ENCODE peak calls at places on chromosomes 2 and 18, in nine cellular contexts. G, R, Q, U, A, V, S, H and N are unnamed samples.

GRCh38 chr2:119201815-119202214 is 21.8 kb upstream of the STEAP3 start:
- DNase-seq in R (no peak), G (no peak), V (no peak), A (no peak), U (no peak), Q (no peak), H (no peak), S (no peak), N (no peak)

GRCh38 chr2:125167820-125168219 is 1142.7 kb downstream of the CNTNAP5 start:
- DNase-seq in G (no peak), V (no peak), A (peak; percentile 43), H (no peak), U (no peak), R (no peak), S (no peak), Q (peak; percentile 89), N (no peak)

GRCh38 chr18:55219823-55220222 is 260.6 kb upstream of the CCDC68 start:
- DNase-seq in A (no peak), H (no peak), R (no peak), V (no peak), G (no peak), Q (no peak), S (no peak), U (no peak), N (no peak)

GRCh38 chr18:64234336-64234735 is 85.4 kb upstream of the LINC00305 start:
- DNase-seq in U (no peak), S (no peak), V (no peak), A (no peak), R (no peak), G (no peak), Q (no peak), H (no peak), N (no peak)

GRCh38 chr2:217058791-217059755 is 199.2 kb upstream of the TNP1 start:
- DNase-seq in G (no peak), A (no peak), U (no peak), V (no peak), S (no peak), Q (no peak), R (no peak), H (no peak), N (no peak)

GRCh38 chr2:201357216-201357615 is at the start of gene FLACC1:
- DNase-seq in H (peak; percentile 18), U (peak; percentile 71), A (peak; percentile 96), S (peak; percentile 69), G (no peak), V (no peak), Q (peak; percentile 24), R (no peak), N (no peak)

GRCh38 chr2:65282492-65283053 is 54.9 kb downstream of the ACTR2 start:
- DNase-seq in R (no peak), Q (no peak), S (no peak), H (no peak), G (no peak), U (no peak), V (no peak), A (no peak), N (no peak)

GRCh38 chr18:44678725-44679055 is 2.0 kb upstream of the SETBP1 start:
- DNase-seq in V (no peak), H (no peak), G (no peak), U (no peak), S (no peak), R (no peak), A (no peak), Q (no peak), N (no peak)

GRCh38 chr2:188786368-188786781 is 187.8 kb upstream of the COL3A1 start:
- DNase-seq in V (no peak), U (no peak), G (peak; percentile 44), H (no peak), Q (peak; percentile 73), A (peak; percentile 83), S (peak; percentile 38), R (no peak), N (no peak)

GRCh38 chr2:188784269-188784762 is 189.9 kb upstream of the COL3A1 start:
- DNase-seq in S (peak; percentile 7), V (no peak), A (no peak), R (no peak), Q (no peak), U (no peak), H (no peak), G (no peak), N (no peak)

GRCh38 chr2:188787002-188787660 is 187.0 kb upstream of the COL3A1 start:
- DNase-seq in G (no peak), H (no peak), Q (peak; percentile 77), A (peak; percentile 95), S (peak; percentile 74), U (no peak), R (no peak), V (no peak), N (no peak)

GRCh38 chr2:188787661-188788044 is 186.5 kb upstream of the COL3A1 start:
- DNase-seq in A (peak; percentile 87), V (no peak), H (no peak), R (no peak), S (peak; percentile 12), G (no peak), U (no peak), Q (peak; percentile 85), N (no peak)

DNA sequence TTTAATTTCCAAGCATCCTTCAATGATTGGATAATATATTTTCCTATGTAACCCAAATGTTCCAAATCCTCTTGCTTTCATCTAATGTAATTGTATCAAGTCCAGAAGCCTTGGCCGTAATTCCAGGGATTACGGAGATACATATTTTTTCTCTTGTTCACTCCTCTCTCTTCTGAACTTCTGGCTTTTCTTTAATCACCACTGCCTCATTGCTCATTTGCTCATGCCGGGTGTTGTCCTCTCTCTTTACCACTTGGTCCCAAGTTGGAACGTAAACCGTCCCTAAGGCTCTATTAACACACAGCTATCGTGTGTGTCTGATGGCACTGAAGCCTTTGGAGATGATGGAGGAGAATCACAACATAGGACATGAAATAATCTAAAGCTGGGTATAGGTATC is 188.7 kb upstream of the COL3A1 start:
- DNase-seq in S (peak; percentile 15), U (no peak), G (no peak), Q (no peak), R (no peak), A (no peak), H (no peak), V (no peak), N (no peak)
- H3K4me3 ChIP-seq in S (no peak overlapping the region), U (no peak overlapping the region), G (no peak overlapping the region), Q (no peak overlapping the region), R (no peak overlapping the region), A (no peak overlapping the region), H (no peak overlapping the region), V (no peak overlapping the region), N (no peak overlapping the region)

GRCh38 chr2:239283288-239283945 is 117.4 kb downstream of the HDAC4 start:
- DNase-seq in H (no peak), Q (no peak), G (no peak), S (no peak), R (no peak), V (no peak), U (no peak), A (no peak), N (no peak)

GRCh38 chr2:239285932-239286230 is 114.9 kb downstream of the HDAC4 start:
- DNase-seq in Q (no peak), S (no peak), H (no peak), U (no peak), A (no peak), R (no peak), V (no peak), G (no peak), N (no peak)

GRCh38 chr2:239286901-239287300 is 113.9 kb downstream of the HDAC4 start:
- DNase-seq in H (no peak), U (no peak), G (no peak), R (no peak), Q (no peak), V (no peak), S (no peak), A (no peak), N (no peak)

GRCh38 chr2:239283961-239284801 is 116.6 kb downstream of the HDAC4 start:
- DNase-seq in S (no peak), H (no peak), Q (no peak), V (no peak), A (no peak), G (no peak), R (peak; percentile 14), U (no peak), N (no peak)

DNA sequence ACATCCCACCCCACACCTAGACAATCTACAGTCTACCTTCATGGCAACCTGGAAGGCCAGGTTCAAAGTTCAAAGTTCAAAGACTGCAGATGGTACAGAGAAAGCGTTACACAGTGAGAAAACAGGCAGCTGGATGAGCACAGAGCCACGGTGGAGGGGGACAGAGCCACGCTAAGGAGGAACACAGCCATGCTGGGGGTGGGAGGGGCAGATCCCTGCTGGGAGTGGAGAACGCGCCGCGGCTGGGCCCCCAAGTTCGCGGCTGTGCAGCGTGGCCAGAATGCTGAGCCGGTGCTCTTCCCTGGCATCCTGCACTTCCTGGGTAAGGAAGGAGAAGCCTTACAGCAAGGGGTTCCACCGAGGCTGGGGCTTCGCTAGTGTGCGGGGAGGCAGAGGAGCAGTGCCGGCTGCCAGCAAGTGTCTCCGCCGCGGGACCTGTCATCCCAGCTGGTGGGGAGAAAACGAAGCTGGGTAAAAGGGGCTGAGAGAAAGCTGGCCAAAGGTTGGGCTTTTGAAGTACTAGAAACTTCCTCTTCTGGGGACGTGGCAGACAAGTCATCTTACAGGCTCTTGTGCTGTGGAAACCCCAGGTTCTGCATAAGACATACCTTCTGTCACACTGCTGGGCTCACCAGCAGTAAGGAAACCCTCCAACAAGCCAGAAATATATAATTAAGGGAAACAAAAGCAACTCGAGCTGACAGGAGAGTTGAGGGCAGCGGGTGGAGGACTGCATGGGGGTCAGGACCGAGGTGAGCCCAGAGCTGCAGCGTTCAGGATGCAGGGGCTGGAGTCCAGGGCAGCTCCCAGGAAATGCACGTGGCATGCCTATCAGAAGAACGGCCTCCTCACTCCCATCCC is 115.5 kb downstream of the HDAC4 start:
- DNase-seq in S (no peak), A (peak; percentile 52), Q (no peak), R (peak; percentile 14), G (peak; percentile 45), V (no peak), H (peak; percentile 59), U (no peak), N (no peak)
- H3K4me3 ChIP-seq in S (no peak overlapping the region), A (peak overlapping the region; percentile 43), Q (no peak overlapping the region), R (peak overlapping the region; percentile 24), G (no peak overlapping the region), V (peak overlapping the region; percentile 73), H (no peak overlapping the region), U (no peak overlapping the region), N (peak overlapping the region; percentile 9)

DNA sequence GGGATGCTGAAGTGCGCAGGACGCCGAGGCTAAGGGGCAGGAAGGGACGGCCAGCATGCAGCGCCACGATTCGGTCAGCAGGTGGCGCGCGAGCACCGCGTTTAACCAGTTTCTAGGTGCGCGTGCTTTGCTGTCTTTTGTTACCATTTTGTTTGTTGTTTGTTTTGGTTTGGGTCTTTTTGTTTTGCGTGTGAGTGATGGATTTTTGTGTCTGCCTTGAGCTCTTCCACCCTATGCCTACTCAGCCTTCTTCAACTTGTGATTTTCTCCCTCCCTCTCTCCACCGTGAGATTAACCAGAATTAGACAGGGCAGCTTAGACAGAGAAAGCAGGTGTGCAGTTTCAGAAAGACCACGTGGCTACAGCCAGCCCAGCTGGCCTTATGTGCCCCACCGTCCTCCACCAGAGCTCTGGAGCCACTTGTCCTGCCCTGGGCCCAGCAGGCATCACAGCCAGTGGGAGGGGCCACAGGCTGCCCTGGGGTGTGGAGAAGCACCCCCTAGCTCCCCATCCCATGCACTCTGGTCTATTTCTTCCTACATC is 180.2 kb downstream of the RNF144A start:
- DNase-seq in Q (peak; percentile 4), V (peak; percentile 49), G (peak; percentile 80), U (peak; percentile 77), R (peak; percentile 77), A (peak; percentile 71), S (peak; percentile 77), H (peak; percentile 75), N (peak; percentile 73)
- H3K4me3 ChIP-seq in Q (no peak overlapping the region), V (peak overlapping the region; percentile 58), G (no peak overlapping the region), U (no peak overlapping the region), R (no peak overlapping the region), A (no peak overlapping the region), S (no peak overlapping the region), H (peak overlapping the region; percentile 45), N (no peak overlapping the region)

GRCh38 chr2:67378555-67378954 is 18.6 kb upstream of the ETAA1 start:
- DNase-seq in Q (no peak), H (no peak), A (no peak), G (no peak), V (no peak), S (no peak), U (no peak), R (no peak), N (no peak)

GRCh38 chr2:67374949-67375348 is 22.2 kb upstream of the ETAA1 start:
- DNase-seq in H (no peak), S (no peak), Q (no peak), V (no peak), U (no peak), R (no peak), G (no peak), A (no peak), N (no peak)

GRCh38 chr2:67379048-67379447 is 18.1 kb upstream of the ETAA1 start:
- DNase-seq in R (no peak), G (no peak), Q (no peak), U (no peak), V (no peak), S (no peak), H (no peak), A (no peak), N (no peak)

GRCh38 chr2:67374481-67374880 is 22.7 kb upstream of the ETAA1 start:
- DNase-seq in S (no peak), G (no peak), R (no peak), A (peak; percentile 48), Q (no peak), V (no peak), U (no peak), H (no peak), N (no peak)
- H3K4me3 ChIP-seq in S (no peak overlapping the region), G (peak overlapping the region; percentile 53), R (no peak overlapping the region), A (peak overlapping the region; percentile 15), Q (no peak overlapping the region), V (no peak overlapping the region), U (no peak overlapping the region), H (no peak overlapping the region), N (no peak overlapping the region)